ENCODE peak calls at places on chromosomes 13 and 19, in six cellular contexts. K is T-helper 9 cell; X is mesothelial cell of epicardium; B is activated naive CD8-positive, alpha-beta T cell treated with anti-CD3 and anti-CD28 coated beads, Interleukin-2, amount 50 U/mL, for 24 hours; M is RCC 7860; Z is stimulated activated CD4-positive, alpha-beta T cell treated with anti-CD3 and anti-CD28 coated beads, TNF-alpha, amount 100 ng/mL, for 4 hours. P is an unnamed sample.

GRCh38 chr13:30862707-30863106 is 43.4 kb upstream of the MEDAG start:
- DNase-seq in K (no peak), X (no peak), B (no peak), M (no peak), Z (no peak), P (no peak)

GRCh38 chr13:80215368-80215767 is 125.6 kb downstream of the SPRY2 start:
- DNase-seq in K (no peak), X (no peak), B (no peak), M (no peak), Z (no peak), P (no peak)

GRCh38 chr19:19061491-19061890 is 2.3 kb upstream of the SLC25A42 start:
- DNase-seq in K (no peak), X (no peak), B (no peak), M (no peak), Z (no peak), P (no peak)

GRCh38 chr19:45798995-45799517 is 6.4 kb upstream of the DMWD start:
- DNase-seq in K (peak; percentile 57), X (peak; percentile 83), B (peak; percentile 68), M (peak; percentile 60), Z (peak; percentile 39), P (peak; percentile 69)

GRCh38 chr19:5828661-5829566 is 10.6 kb downstream of the FUT6 start:
- DNase-seq in K (no peak), X (peak; percentile 71), B (peak; percentile 64), M (no peak), Z (no peak), P (peak; percentile 68)

GRCh38 chr13:42986176-42986574 is 5.9 kb downstream of the EPSTI1 start:
- DNase-seq in K (no peak), X (no peak), B (no peak), M (no peak), Z (no peak), P (no peak)

GRCh38 chr19:1081301-1082164 is 13.6 kb downstream of the POLR2E start:
- DNase-seq in K (no peak), X (no peak), B (no peak), M (no peak), Z (no peak), P (no peak)

GRCh38 chr13:96089749-96090239 is at the start of gene HS6ST3:
- DNase-seq in K (no peak), X (peak; percentile 59), B (no peak), M (no peak), Z (no peak), P (no peak)

GRCh38 chr19:57302020-57302465 is 18.2 kb upstream of the ZNF543 start:
- DNase-seq in K (no peak), X (no peak), B (no peak), M (no peak), Z (no peak), P (no peak)

GRCh38 chr13:23087884-23088283 is 92.9 kb upstream of the SGCG start:
- DNase-seq in K (no peak), X (no peak), B (peak; percentile 4), M (peak; percentile 13), Z (no peak), P (peak; percentile 39)

GRCh38 chr13:72555601-72556000 is 171.8 kb downstream of the MZT1 start:
- DNase-seq in K (no peak), X (no peak), B (no peak), M (no peak), Z (no peak), P (no peak)

GRCh38 chr19:49014123-49014869 is 2.6 kb downstream of the LHB start:
- DNase-seq in K (no peak), X (no peak), B (no peak), M (no peak), Z (no peak), P (no peak)

P was measured in activated CD8-positive, alpha-beta T cell treated with anti-CD3 and anti-CD28 coated beads for 36 hours.